ENCODE peak calls at places on chromosomes 11 and 22, in six cellular contexts. One of them, this sample, is unnamed.

GRCh38 chr11:36478700-36479329 is 31.3 kb downstream of the TRAF6 start:
- DNase-seq in RWPE1: peak; percentile 28
- DNase-seq in OCI-LY7: peak; percentile 62
- DNase-seq in body of pancreas: no peak
- DNase-seq in AG09319: no peak
- DNase-seq in HCT116: peak; percentile 22
- DNase-seq in this sample: peak; percentile 72

GRCh38 chr11:70493891-70494290 is 95.6 kb downstream of the CTTN start:
- DNase-seq in RWPE1: no peak
- DNase-seq in OCI-LY7: no peak
- DNase-seq in body of pancreas: no peak
- DNase-seq in AG09319: no peak
- DNase-seq in HCT116: no peak
- DNase-seq in this sample: no peak

GRCh38 chr11:16809901-16810668 is 71.6 kb downstream of the C11orf58 start:
- DNase-seq in RWPE1: peak; percentile 36
- DNase-seq in OCI-LY7: no peak
- DNase-seq in body of pancreas: peak; percentile 25
- DNase-seq in AG09319: no peak
- DNase-seq in HCT116: no peak
- DNase-seq in this sample: peak; percentile 47

GRCh38 chr11:92384316-92384715 is 159.7 kb downstream of the FAT3 start:
- DNase-seq in RWPE1: no peak
- DNase-seq in OCI-LY7: no peak
- DNase-seq in body of pancreas: no peak
- DNase-seq in AG09319: no peak
- DNase-seq in HCT116: no peak
- DNase-seq in this sample: peak; percentile 7

GRCh38 chr22:36155702-36156101 is 4.9 kb downstream of the APOL3 start:
- DNase-seq in RWPE1: no peak
- DNase-seq in OCI-LY7: no peak
- DNase-seq in body of pancreas: peak; percentile 23
- DNase-seq in AG09319: no peak
- DNase-seq in HCT116: no peak
- DNase-seq in this sample: peak; percentile 49

GRCh38 chr11:19715373-19715772 is 2.7 kb downstream of the NAV2 start:
- DNase-seq in RWPE1: no peak
- DNase-seq in OCI-LY7: no peak
- DNase-seq in body of pancreas: no peak
- DNase-seq in AG09319: no peak
- DNase-seq in HCT116: no peak
- DNase-seq in this sample: peak; percentile 91

GRCh38 chr11:35009941-35010337 is 93.5 kb downstream of the PDHX start:
- DNase-seq in RWPE1: no peak
- DNase-seq in OCI-LY7: no peak
- DNase-seq in body of pancreas: no peak
- DNase-seq in AG09319: no peak
- DNase-seq in HCT116: no peak
- DNase-seq in this sample: no peak

GRCh38 chr11:69487849-69488542 is 6.5 kb downstream of the LINC01488 start:
- DNase-seq in RWPE1: no peak
- DNase-seq in OCI-LY7: no peak
- DNase-seq in body of pancreas: no peak
- DNase-seq in AG09319: no peak
- DNase-seq in HCT116: no peak
- DNase-seq in this sample: no peak

GRCh38 chr11:102637731-102638130 is 12.6 kb upstream of the MMP20 start:
- DNase-seq in RWPE1: peak; percentile 35
- DNase-seq in OCI-LY7: no peak
- DNase-seq in body of pancreas: no peak
- DNase-seq in AG09319: no peak
- DNase-seq in HCT116: no peak
- DNase-seq in this sample: no peak

GRCh38 chr11:25910090-25910489 is 421.8 kb upstream of the ANO3 start:
- DNase-seq in RWPE1: peak; percentile 5
- DNase-seq in OCI-LY7: no peak
- DNase-seq in body of pancreas: no peak
- DNase-seq in AG09319: no peak
- DNase-seq in HCT116: no peak
- DNase-seq in this sample: no peak

GRCh38 chr11:77658213-77659013 is 20.8 kb upstream of the CLNS1A start:
- DNase-seq in RWPE1: no peak
- DNase-seq in OCI-LY7: no peak
- DNase-seq in body of pancreas: no peak
- DNase-seq in AG09319: peak; percentile 43
- DNase-seq in HCT116: no peak
- DNase-seq in this sample: peak; percentile 65

DNA sequence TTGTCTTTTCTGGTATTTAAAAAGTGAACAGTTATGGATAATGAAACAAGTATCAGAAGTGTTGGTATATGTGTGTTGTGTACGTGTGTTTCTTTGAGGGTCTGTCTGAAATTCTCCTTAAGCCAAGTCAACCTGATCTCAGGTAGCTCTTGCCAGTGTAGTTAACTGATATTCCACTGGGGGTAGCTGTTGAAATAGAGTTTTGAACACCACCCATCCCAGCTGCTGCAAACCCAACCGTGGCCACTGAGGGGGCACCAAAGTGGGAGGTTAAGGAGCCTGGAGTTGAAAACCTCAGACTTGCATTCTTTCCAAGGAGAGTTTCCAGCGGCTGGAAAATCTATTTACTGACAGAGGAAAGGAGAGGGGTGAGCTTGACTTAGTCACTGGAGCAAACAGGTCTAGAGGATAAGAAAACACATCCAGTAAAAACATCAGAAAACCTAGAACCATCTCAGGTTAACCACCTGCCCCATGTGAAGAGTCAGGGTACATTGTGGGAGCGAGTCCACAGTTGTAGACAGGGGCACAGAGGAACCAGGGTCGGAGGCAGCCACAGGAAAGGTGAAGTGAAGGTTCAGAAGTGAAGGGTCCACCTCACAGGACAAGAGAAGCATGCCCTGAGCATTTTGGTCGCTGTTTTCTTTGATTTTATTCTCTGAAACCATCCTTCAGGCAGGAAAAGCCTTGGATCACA is 8.8 kb upstream of the CUL5 start:
- DNase-seq in RWPE1: peak; percentile 63
- DNase-seq in OCI-LY7: peak; percentile 72
- DNase-seq in body of pancreas: no peak
- DNase-seq in AG09319: no peak
- DNase-seq in HCT116: peak; percentile 74
- DNase-seq in this sample: peak; percentile 21
- TF ChIP-seq CTCF in RWPE1: peak; percentile 19
- TF ChIP-seq CTCF in OCI-LY7: peak; percentile 88
- TF ChIP-seq CTCF in body of pancreas: peak; percentile 27
- TF ChIP-seq CTCF in AG09319: peak; percentile 30
- TF ChIP-seq CTCF in HCT116: peak; percentile 81
- TF ChIP-seq CTCF in this sample: peak; percentile 34

GRCh38 chr11:2413735-2414579 is 13.4 kb downstream of the TSSC4 start:
- DNase-seq in RWPE1: no peak
- DNase-seq in OCI-LY7: no peak
- DNase-seq in body of pancreas: no peak
- DNase-seq in AG09319: no peak
- DNase-seq in HCT116: no peak
- DNase-seq in this sample: no peak
- TF ChIP-seq CTCF in RWPE1: no peak
- TF ChIP-seq CTCF in OCI-LY7: no peak
- TF ChIP-seq CTCF in body of pancreas: no peak
- TF ChIP-seq CTCF in AG09319: no peak
- TF ChIP-seq CTCF in HCT116: no peak
- TF ChIP-seq CTCF in this sample: no peak

DNA sequence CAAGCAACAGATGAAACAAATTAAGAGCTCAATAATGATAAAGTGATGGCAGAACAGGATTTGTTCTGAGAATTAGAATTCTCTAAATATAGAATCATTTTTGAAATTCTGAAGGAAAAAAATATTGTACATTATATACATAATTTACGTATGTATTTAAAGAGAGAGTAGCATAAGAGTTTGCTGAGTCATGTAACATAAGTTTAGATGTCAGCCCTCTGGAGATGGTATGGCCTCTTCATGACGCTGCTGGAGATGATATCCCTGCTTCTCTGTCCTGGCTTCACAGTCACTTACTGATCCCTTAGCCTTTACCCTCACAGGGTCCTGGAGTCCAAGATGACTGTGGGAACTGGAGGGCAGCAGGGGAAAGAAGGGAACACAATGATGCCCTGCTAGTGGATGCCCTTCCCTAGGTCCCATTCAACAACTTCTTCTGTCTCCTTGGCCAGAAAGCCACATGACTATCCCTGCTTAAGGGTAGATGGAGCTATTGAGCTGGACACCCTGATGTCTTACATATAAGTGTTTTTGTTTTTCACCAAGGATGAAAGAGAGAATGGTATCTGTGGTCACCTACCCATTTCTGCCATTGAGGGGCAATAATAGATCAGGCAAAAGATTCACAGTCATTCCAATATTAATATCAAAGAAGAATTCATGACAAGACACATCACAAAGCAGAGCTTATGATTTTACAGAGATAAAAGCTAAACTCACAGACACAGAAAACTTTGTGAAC is 753.1 kb downstream of the TBC1D22A start:
- DNase-seq in RWPE1: no peak
- DNase-seq in OCI-LY7: peak; percentile 17
- DNase-seq in body of pancreas: no peak
- DNase-seq in AG09319: no peak
- DNase-seq in HCT116: no peak
- DNase-seq in this sample: no peak
- TF ChIP-seq CTCF in RWPE1: no peak
- TF ChIP-seq CTCF in OCI-LY7: peak; percentile 60
- TF ChIP-seq CTCF in body of pancreas: no peak
- TF ChIP-seq CTCF in AG09319: no peak
- TF ChIP-seq CTCF in HCT116: peak; percentile 10
- TF ChIP-seq CTCF in this sample: no peak

GRCh38 chr11:123195182-123196059 is at the start of gene CLMP:
- DNase-seq in RWPE1: peak; percentile 57
- DNase-seq in OCI-LY7: no peak
- DNase-seq in body of pancreas: peak; percentile 24
- DNase-seq in AG09319: peak; percentile 41
- DNase-seq in HCT116: no peak
- DNase-seq in this sample: peak; percentile 70
- TF ChIP-seq CTCF in RWPE1: no peak
- TF ChIP-seq CTCF in OCI-LY7: no peak
- TF ChIP-seq CTCF in body of pancreas: no peak
- TF ChIP-seq CTCF in AG09319: no peak
- TF ChIP-seq CTCF in HCT116: no peak
- TF ChIP-seq CTCF in this sample: no peak

GRCh38 chr22:32208681-32209080 is 3.8 kb upstream of the RFPL2 start:
- DNase-seq in RWPE1: no peak
- DNase-seq in OCI-LY7: no peak
- DNase-seq in body of pancreas: no peak
- DNase-seq in AG09319: no peak
- DNase-seq in HCT116: no peak
- DNase-seq in this sample: no peak

GRCh38 chr22:32207971-32208480 is 3.2 kb upstream of the RFPL2 start:
- DNase-seq in RWPE1: no peak
- DNase-seq in OCI-LY7: no peak
- DNase-seq in body of pancreas: no peak
- DNase-seq in AG09319: no peak
- DNase-seq in HCT116: no peak
- DNase-seq in this sample: no peak

GRCh38 chr22:32204856-32205722 is at the start of gene RFPL2:
- DNase-seq in RWPE1: peak; percentile 74
- DNase-seq in OCI-LY7: no peak
- DNase-seq in body of pancreas: no peak
- DNase-seq in AG09319: no peak
- DNase-seq in HCT116: peak; percentile 66
- DNase-seq in this sample: peak; percentile 9

GRCh38 chr22:32205974-32206773 is 1.3 kb upstream of the RFPL2 start:
- DNase-seq in RWPE1: no peak
- DNase-seq in OCI-LY7: no peak
- DNase-seq in body of pancreas: no peak
- DNase-seq in AG09319: no peak
- DNase-seq in HCT116: no peak
- DNase-seq in this sample: no peak

GRCh38 chr22:32206774-32207758 is 2.2 kb upstream of the RFPL2 start:
- DNase-seq in RWPE1: no peak
- DNase-seq in OCI-LY7: peak; percentile 42
- DNase-seq in body of pancreas: no peak
- DNase-seq in AG09319: no peak
- DNase-seq in HCT116: peak; percentile 56
- DNase-seq in this sample: peak; percentile 4
- TF ChIP-seq CTCF in RWPE1: peak; percentile 70
- TF ChIP-seq CTCF in OCI-LY7: peak; percentile 74
- TF ChIP-seq CTCF in body of pancreas: peak; percentile 52
- TF ChIP-seq CTCF in AG09319: peak; percentile 34
- TF ChIP-seq CTCF in HCT116: peak; percentile 86
- TF ChIP-seq CTCF in this sample: peak; percentile 53